ENCODE peak calls at places on chromosome 14, in seven cellular contexts. One of them, this sample, is unnamed.
A peak's percentile ranks its signal among the peaks of the same experiment; 100 is the strongest.

GRCh38 chr14:38399652-38400051 is 143.8 kb upstream of the CLEC14A start:
- DNase-seq in K562: no peak
- DNase-seq in A549: no peak
- DNase-seq in heart left ventricle: no peak
- DNase-seq in testis: no peak
- DNase-seq in transverse colon: no peak
- DNase-seq in IMR-90: no peak
- DNase-seq in this sample: no peak

GRCh38 chr14:101109981-101110728 is 206.6 kb upstream of the RTL1 start:
- DNase-seq in K562: no peak
- DNase-seq in testis: peak; percentile 5
- DNase-seq in transverse colon: no peak
- DNase-seq in A549: no peak
- DNase-seq in IMR-90: no peak
- DNase-seq in heart left ventricle: no peak
- DNase-seq in this sample: peak; percentile 64

GRCh38 chr14:54606631-54607133 is 39.8 kb downstream of the SAMD4A start:
- DNase-seq in heart left ventricle: peak; percentile 50
- DNase-seq in transverse colon: no peak
- DNase-seq in IMR-90: peak; percentile 83
- DNase-seq in K562: no peak
- DNase-seq in A549: no peak
- DNase-seq in testis: no peak
- DNase-seq in this sample: no peak

GRCh38 chr14:102008891-102009290 is 44.5 kb downstream of the DYNC1H1 start:
- DNase-seq in A549: no peak
- DNase-seq in transverse colon: no peak
- DNase-seq in heart left ventricle: no peak
- DNase-seq in K562: no peak
- DNase-seq in testis: no peak
- DNase-seq in IMR-90: no peak
- DNase-seq in this sample: no peak

GRCh38 chr14:60332869-60333268 is 83.8 kb downstream of the PPM1A start:
- DNase-seq in transverse colon: no peak
- DNase-seq in K562: no peak
- DNase-seq in IMR-90: no peak
- DNase-seq in heart left ventricle: no peak
- DNase-seq in A549: no peak
- DNase-seq in testis: no peak
- DNase-seq in this sample: no peak

GRCh38 chr14:33950320-33951182 is at the start of gene EGLN3:
- DNase-seq in K562: peak; percentile 90
- DNase-seq in testis: peak; percentile 90
- DNase-seq in heart left ventricle: peak; percentile 92
- DNase-seq in IMR-90: peak; percentile 44
- DNase-seq in A549: peak; percentile 75
- DNase-seq in transverse colon: peak; percentile 93
- DNase-seq in this sample: no peak

GRCh38 chr14:43479751-43480150 is 1027.3 kb downstream of the FSCB start:
- DNase-seq in A549: no peak
- DNase-seq in K562: no peak
- DNase-seq in testis: no peak
- DNase-seq in transverse colon: no peak
- DNase-seq in IMR-90: no peak
- DNase-seq in heart left ventricle: no peak
- DNase-seq in this sample: no peak

GRCh38 chr14:88352299-88353097 is 29.4 kb upstream of the KCNK10 start:
- DNase-seq in A549: no peak
- DNase-seq in transverse colon: no peak
- DNase-seq in K562: no peak
- DNase-seq in IMR-90: peak; percentile 11
- DNase-seq in heart left ventricle: no peak
- DNase-seq in testis: no peak
- DNase-seq in this sample: no peak

GRCh38 chr14:20377171-20377570 is 33.7 kb downstream of the PARP2 start:
- DNase-seq in testis: no peak
- DNase-seq in A549: no peak
- DNase-seq in K562: no peak
- DNase-seq in heart left ventricle: no peak
- DNase-seq in transverse colon: no peak
- DNase-seq in IMR-90: no peak
- DNase-seq in this sample: no peak

GRCh38 chr14:64728106-64728505 is 23.9 kb downstream of the PLEKHG3 start:
- DNase-seq in K562: no peak
- DNase-seq in A549: no peak
- DNase-seq in transverse colon: no peak
- DNase-seq in heart left ventricle: no peak
- DNase-seq in testis: no peak
- DNase-seq in IMR-90: no peak
- DNase-seq in this sample: no peak

GRCh38 chr14:59026086-59026485 is 162.4 kb upstream of the DAAM1 start:
- DNase-seq in heart left ventricle: no peak
- DNase-seq in testis: no peak
- DNase-seq in A549: no peak
- DNase-seq in transverse colon: no peak
- DNase-seq in K562: no peak
- DNase-seq in IMR-90: no peak
- DNase-seq in this sample: no peak

GRCh38 chr14:73774244-73774575 is 60.0 kb upstream of the PNMA1 start:
- DNase-seq in heart left ventricle: no peak
- DNase-seq in IMR-90: no peak
- DNase-seq in K562: no peak
- DNase-seq in transverse colon: no peak
- DNase-seq in A549: no peak
- DNase-seq in testis: no peak
- DNase-seq in this sample: no peak

GRCh38 chr14:97777622-97778021 is 980.4 kb downstream of the VRK1 start:
- DNase-seq in transverse colon: no peak
- DNase-seq in A549: no peak
- DNase-seq in heart left ventricle: no peak
- DNase-seq in K562: no peak
- DNase-seq in testis: no peak
- DNase-seq in IMR-90: no peak
- DNase-seq in this sample: no peak

GRCh38 chr14:32507029-32507984 is 178.2 kb downstream of the AKAP6 start:
- DNase-seq in K562: peak; percentile 1
- DNase-seq in transverse colon: no peak
- DNase-seq in A549: peak; percentile 7
- DNase-seq in testis: no peak
- DNase-seq in heart left ventricle: no peak
- DNase-seq in IMR-90: peak; percentile 90
- DNase-seq in this sample: no peak

GRCh38 chr14:95240859-95241813 is 78.6 kb downstream of the CLMN start:
- DNase-seq in testis: no peak
- DNase-seq in transverse colon: no peak
- DNase-seq in A549: no peak
- DNase-seq in K562: no peak
- DNase-seq in heart left ventricle: no peak
- DNase-seq in IMR-90: no peak
- DNase-seq in this sample: no peak

GRCh38 chr14:51451561-51451960 is 200.1 kb upstream of the FRMD6 start:
- DNase-seq in A549: no peak
- DNase-seq in heart left ventricle: no peak
- DNase-seq in IMR-90: no peak
- DNase-seq in testis: no peak
- DNase-seq in K562: no peak
- DNase-seq in transverse colon: no peak
- DNase-seq in this sample: no peak

GRCh38 chr14:39185256-39186049 is 10.4 kb downstream of the PNN start:
- DNase-seq in K562: no peak
- DNase-seq in IMR-90: no peak
- DNase-seq in A549: no peak
- DNase-seq in heart left ventricle: no peak
- DNase-seq in transverse colon: no peak
- DNase-seq in testis: no peak
- DNase-seq in this sample: no peak

GRCh38 chr14:65501328-65501727 is 88.8 kb downstream of the FUT8 start:
- DNase-seq in IMR-90: no peak
- DNase-seq in K562: no peak
- DNase-seq in transverse colon: no peak
- DNase-seq in testis: no peak
- DNase-seq in A549: no peak
- DNase-seq in heart left ventricle: no peak
- DNase-seq in this sample: no peak

GRCh38 chr14:67722293-67722692 is 20.6 kb downstream of the RDH12 start:
- DNase-seq in testis: peak; percentile 66
- DNase-seq in K562: no peak
- DNase-seq in transverse colon: peak; percentile 34
- DNase-seq in heart left ventricle: peak; percentile 74
- DNase-seq in A549: no peak
- DNase-seq in IMR-90: peak; percentile 37
- DNase-seq in this sample: no peak

GRCh38 chr14:61681413-61681812 is 13.9 kb upstream of the HIF1A start:
- DNase-seq in IMR-90: no peak
- DNase-seq in testis: no peak
- DNase-seq in A549: no peak
- DNase-seq in transverse colon: no peak
- DNase-seq in heart left ventricle: no peak
- DNase-seq in K562: no peak
- DNase-seq in this sample: no peak

GRCh38 chr14:64438181-64438839 is 27.0 kb upstream of the AKAP5 start:
- DNase-seq in testis: no peak
- DNase-seq in A549: peak; percentile 67
- DNase-seq in transverse colon: no peak
- DNase-seq in IMR-90: peak; percentile 87
- DNase-seq in K562: no peak
- DNase-seq in heart left ventricle: no peak
- DNase-seq in this sample: no peak

DNA sequence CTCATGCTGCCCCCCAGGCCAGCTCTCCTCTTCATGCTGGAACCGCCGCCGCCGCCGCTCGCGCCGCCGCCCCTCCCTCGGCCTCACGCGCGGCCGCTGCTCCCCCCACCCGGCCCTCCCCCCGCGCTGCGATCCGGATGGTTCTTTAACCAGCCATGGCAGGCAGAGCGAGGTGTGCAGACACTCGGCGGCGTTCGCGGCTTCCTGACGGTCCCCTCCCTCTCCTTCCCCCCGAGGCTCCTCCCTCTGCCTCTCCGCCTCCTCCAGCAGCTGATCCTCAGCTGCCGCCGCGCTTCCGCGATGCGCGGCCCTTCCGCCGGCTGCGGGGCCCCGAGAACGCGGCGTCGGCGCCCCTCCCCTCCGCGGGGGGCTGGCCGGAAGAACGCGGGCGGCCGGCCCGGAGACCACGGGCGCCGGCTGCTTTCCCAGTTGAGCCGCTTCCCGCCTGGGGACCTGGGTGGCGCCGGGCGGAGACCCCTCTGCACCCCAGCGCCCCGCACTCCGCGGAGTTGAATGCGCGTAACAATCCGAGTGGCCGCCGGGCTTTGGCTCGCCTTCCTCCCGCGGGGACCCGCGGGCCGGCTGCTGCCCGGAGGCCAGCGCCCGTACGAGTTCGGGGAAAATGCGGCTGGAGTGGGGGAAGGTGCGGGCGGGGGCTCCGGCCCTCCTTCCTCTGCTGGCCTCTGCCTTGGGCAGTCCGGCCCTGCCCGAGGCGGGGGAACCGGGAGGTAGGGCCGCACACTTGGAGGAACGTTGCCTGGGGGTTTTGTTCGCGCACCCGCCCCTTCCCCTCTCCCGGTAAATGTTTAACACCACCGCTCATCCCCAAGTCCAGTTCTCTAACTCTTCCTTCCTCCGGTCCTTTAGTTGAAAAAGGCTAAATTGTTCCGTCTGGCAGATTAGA is at the start of gene DCAF5:
- DNase-seq in K562: peak; percentile 95
- DNase-seq in transverse colon: peak; percentile 96
- DNase-seq in A549: peak; percentile 97
- DNase-seq in IMR-90: peak; percentile 93
- DNase-seq in testis: peak; percentile 96
- DNase-seq in heart left ventricle: peak; percentile 94
- DNase-seq in this sample: no peak
- TF ChIP-seq POLR2A in K562: peak; percentile 62
- TF ChIP-seq POLR2A in transverse colon: peak; percentile 60
- TF ChIP-seq POLR2A in A549: peak; percentile 71
- TF ChIP-seq POLR2A in IMR-90: no peak
- TF ChIP-seq POLR2A in testis: peak; percentile 43
- TF ChIP-seq POLR2A in heart left ventricle: peak; percentile 76
- TF ChIP-seq POLR2A in this sample: peak; percentile 79

GRCh38 chr14:104586832-104587620 is 7.5 kb downstream of the C14orf180 start:
- DNase-seq in K562: no peak
- DNase-seq in A549: no peak
- DNase-seq in testis: peak; percentile 36
- DNase-seq in transverse colon: no peak
- DNase-seq in heart left ventricle: peak; percentile 82
- DNase-seq in IMR-90: no peak
- DNase-seq in this sample: no peak
- TF ChIP-seq POLR2A in K562: no peak
- TF ChIP-seq POLR2A in A549: no peak
- TF ChIP-seq POLR2A in testis: no peak
- TF ChIP-seq POLR2A in transverse colon: no peak
- TF ChIP-seq POLR2A in heart left ventricle: no peak
- TF ChIP-seq POLR2A in IMR-90: no peak
- TF ChIP-seq POLR2A in this sample: no peak

GRCh38 chr14:24215495-24216344 is at the start of gene MDP1:
- DNase-seq in testis: peak; percentile 89
- DNase-seq in IMR-90: peak; percentile 83
- DNase-seq in heart left ventricle: peak; percentile 87
- DNase-seq in transverse colon: peak; percentile 90
- DNase-seq in A549: peak; percentile 95
- DNase-seq in K562: peak; percentile 89
- DNase-seq in this sample: no peak
- TF ChIP-seq POLR2A in testis: peak; percentile 14
- TF ChIP-seq POLR2A in IMR-90: peak; percentile 82
- TF ChIP-seq POLR2A in heart left ventricle: peak; percentile 74
- TF ChIP-seq POLR2A in transverse colon: peak; percentile 93
- TF ChIP-seq POLR2A in A549: peak; percentile 86
- TF ChIP-seq POLR2A in K562: peak; percentile 86
- TF ChIP-seq POLR2A in this sample: no peak

DNA sequence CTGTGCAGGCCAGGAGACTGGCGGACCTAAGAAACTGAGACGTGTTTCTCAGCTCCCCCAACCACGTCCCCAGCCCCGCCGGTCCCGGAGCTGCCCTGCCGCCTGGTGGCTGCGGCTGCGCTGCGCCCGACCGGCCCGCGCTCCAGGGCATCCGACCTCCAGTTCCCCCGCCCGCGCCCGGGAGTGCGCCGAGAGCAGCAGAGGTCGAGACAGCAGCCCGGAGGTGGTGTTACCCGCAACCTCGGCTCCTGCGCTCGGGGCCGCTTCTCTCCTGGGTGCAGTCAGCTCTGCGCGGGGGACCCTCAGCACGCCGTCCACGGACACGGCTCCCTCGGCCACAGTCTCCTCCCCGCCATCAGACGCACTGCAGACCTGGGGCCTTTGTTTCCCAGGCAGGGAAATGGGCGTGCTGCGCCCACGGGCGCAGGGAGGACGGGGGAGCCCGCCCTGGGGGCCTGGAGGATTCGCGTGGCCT is 21.6 kb upstream of the GPR132 start:
- DNase-seq in K562: peak; percentile 85
- DNase-seq in testis: peak; percentile 74
- DNase-seq in A549: peak; percentile 63
- DNase-seq in IMR-90: peak; percentile 71
- DNase-seq in heart left ventricle: peak; percentile 82
- DNase-seq in transverse colon: peak; percentile 80
- DNase-seq in this sample: no peak
- TF ChIP-seq POLR2A in K562: peak; percentile 34
- TF ChIP-seq POLR2A in testis: no peak
- TF ChIP-seq POLR2A in A549: peak; percentile 40
- TF ChIP-seq POLR2A in IMR-90: no peak
- TF ChIP-seq POLR2A in heart left ventricle: no peak
- TF ChIP-seq POLR2A in transverse colon: peak; percentile 41
- TF ChIP-seq POLR2A in this sample: no peak